ENCODE peak calls at places on chromosomes 16 and 17, in eight cellular contexts. One of them, this sample, is unnamed. For H3K9me3, the result is how much of the 10 kb centered on the place peaks cover.

GRCh38 chr17:40107266-40107980 is 7.0 kb upstream of the NR1D1 start:
- DNase-seq in body of pancreas: no peak
- DNase-seq in right lobe of liver: no peak
- DNase-seq in transverse colon: no peak
- DNase-seq in uterus: peak
- DNase-seq in heart left ventricle: no peak
- DNase-seq in IMR-90: no peak
- DNase-seq in ovary: peak
- DNase-seq in this sample: peak

GRCh38 chr17:56863974-56864373 is 30.0 kb downstream of the DGKE start:
- DNase-seq in body of pancreas: no peak
- DNase-seq in right lobe of liver: no peak
- DNase-seq in transverse colon: no peak
- DNase-seq in uterus: no peak
- DNase-seq in heart left ventricle: no peak
- DNase-seq in IMR-90: no peak
- DNase-seq in ovary: no peak
- DNase-seq in this sample: no peak

GRCh38 chr16:27983244-27983643 is 80.3 kb downstream of the GSG1L start:
- DNase-seq in body of pancreas: no peak
- DNase-seq in right lobe of liver: no peak
- DNase-seq in transverse colon: no peak
- DNase-seq in uterus: no peak
- DNase-seq in heart left ventricle: no peak
- DNase-seq in IMR-90: no peak
- DNase-seq in ovary: no peak
- DNase-seq in this sample: no peak

GRCh38 chr17:63421681-63422645 is 24.1 kb downstream of the CYB561 start:
- DNase-seq in body of pancreas: no peak
- DNase-seq in right lobe of liver: no peak
- DNase-seq in transverse colon: no peak
- DNase-seq in uterus: no peak
- DNase-seq in heart left ventricle: no peak
- DNase-seq in IMR-90: no peak
- DNase-seq in ovary: no peak
- DNase-seq in this sample: no peak

GRCh38 chr17:49260011-49260921 is 29.7 kb upstream of the PHOSPHO1 start:
- DNase-seq in body of pancreas: peak
- DNase-seq in right lobe of liver: peak
- DNase-seq in transverse colon: peak
- DNase-seq in uterus: peak
- DNase-seq in heart left ventricle: peak
- DNase-seq in IMR-90: peak
- DNase-seq in ovary: peak
- DNase-seq in this sample: peak

GRCh38 chr16:22373662-22374310 is 633 bp downstream of the CDR2 start:
- DNase-seq in body of pancreas: peak
- DNase-seq in right lobe of liver: peak
- DNase-seq in transverse colon: peak
- DNase-seq in uterus: peak
- DNase-seq in heart left ventricle: peak
- DNase-seq in IMR-90: no peak
- DNase-seq in ovary: peak
- DNase-seq in this sample: peak

GRCh38 chr17:3575506-3575905 is 17.9 kb upstream of the TRPV3 start:
- DNase-seq in body of pancreas: no peak
- DNase-seq in right lobe of liver: no peak
- DNase-seq in transverse colon: no peak
- DNase-seq in uterus: no peak
- DNase-seq in heart left ventricle: no peak
- DNase-seq in IMR-90: peak
- DNase-seq in ovary: no peak
- DNase-seq in this sample: no peak

GRCh38 chr16:87713469-87714229 is 52.1 kb downstream of the KLHDC4 start:
- DNase-seq in body of pancreas: no peak
- DNase-seq in right lobe of liver: no peak
- DNase-seq in transverse colon: no peak
- DNase-seq in uterus: no peak
- DNase-seq in heart left ventricle: no peak
- DNase-seq in IMR-90: no peak
- DNase-seq in ovary: no peak
- DNase-seq in this sample: no peak

GRCh38 chr17:37440424-37440823 is 33.7 kb downstream of the TADA2A start:
- DNase-seq in body of pancreas: no peak
- DNase-seq in right lobe of liver: no peak
- DNase-seq in transverse colon: no peak
- DNase-seq in uterus: no peak
- DNase-seq in heart left ventricle: no peak
- DNase-seq in IMR-90: no peak
- DNase-seq in ovary: no peak
- DNase-seq in this sample: no peak

GRCh38 chr17:62790554-62790953 is 17.6 kb downstream of the MARCHF10 start:
- DNase-seq in body of pancreas: no peak
- DNase-seq in right lobe of liver: no peak
- DNase-seq in transverse colon: no peak
- DNase-seq in uterus: no peak
- DNase-seq in heart left ventricle: no peak
- DNase-seq in IMR-90: peak
- DNase-seq in ovary: no peak
- DNase-seq in this sample: no peak

GRCh38 chr16:4309833-4310266 is 6.0 kb upstream of the GLIS2 start:
- DNase-seq in body of pancreas: peak
- DNase-seq in right lobe of liver: no peak
- DNase-seq in transverse colon: peak
- DNase-seq in uterus: no peak
- DNase-seq in heart left ventricle: peak
- DNase-seq in IMR-90: peak
- DNase-seq in ovary: no peak
- DNase-seq in this sample: peak

GRCh38 chr17:75830168-75831031 is 13.8 kb downstream of the UNC13D start:
- DNase-seq in body of pancreas: no peak
- DNase-seq in right lobe of liver: no peak
- DNase-seq in transverse colon: peak
- DNase-seq in uterus: no peak
- DNase-seq in heart left ventricle: no peak
- DNase-seq in IMR-90: no peak
- DNase-seq in ovary: no peak
- DNase-seq in this sample: no peak

GRCh38 chr16:89700649-89701424 is 668 bp downstream of the SPATA2L start:
- DNase-seq in body of pancreas: peak
- DNase-seq in right lobe of liver: peak
- DNase-seq in transverse colon: peak
- DNase-seq in uterus: peak
- DNase-seq in heart left ventricle: peak
- DNase-seq in IMR-90: peak
- DNase-seq in ovary: peak
- DNase-seq in this sample: peak

GRCh38 chr16:84484579-84485254 is 19.7 kb downstream of the MEAK7 start:
- DNase-seq in body of pancreas: no peak
- DNase-seq in right lobe of liver: peak
- DNase-seq in transverse colon: peak
- DNase-seq in uterus: peak
- DNase-seq in heart left ventricle: peak
- DNase-seq in IMR-90: peak
- DNase-seq in ovary: peak
- DNase-seq in this sample: peak

GRCh38 chr17:46202482-46202881 is 9.3 kb upstream of the KANSL1 start:
- DNase-seq in body of pancreas: no peak
- DNase-seq in right lobe of liver: no peak
- DNase-seq in transverse colon: no peak
- DNase-seq in uterus: no peak
- DNase-seq in heart left ventricle: no peak
- DNase-seq in IMR-90: no peak
- DNase-seq in ovary: no peak
- DNase-seq in this sample: no peak

GRCh38 chr17:81991684-81992513 is 14.5 kb downstream of the ASPSCR1 start:
- DNase-seq in body of pancreas: peak
- DNase-seq in right lobe of liver: peak
- DNase-seq in transverse colon: peak
- DNase-seq in uterus: no peak
- DNase-seq in heart left ventricle: peak
- DNase-seq in IMR-90: peak
- DNase-seq in ovary: no peak
- DNase-seq in this sample: peak

GRCh38 chr16:35687071-35687470 is 2227.7 kb downstream of the TP53TG3F start:
- DNase-seq in body of pancreas: no peak
- DNase-seq in right lobe of liver: peak
- DNase-seq in transverse colon: no peak
- DNase-seq in uterus: no peak
- DNase-seq in heart left ventricle: no peak
- DNase-seq in IMR-90: no peak
- DNase-seq in ovary: no peak
- DNase-seq in this sample: no peak

GRCh38 chr16:35689764-35690163 is 2230.4 kb downstream of the TP53TG3F start:
- DNase-seq in body of pancreas: no peak
- DNase-seq in right lobe of liver: no peak
- DNase-seq in transverse colon: no peak
- DNase-seq in uterus: no peak
- DNase-seq in heart left ventricle: no peak
- DNase-seq in IMR-90: no peak
- DNase-seq in ovary: no peak
- DNase-seq in this sample: no peak

GRCh38 chr16:35685085-35685484 is 2225.7 kb downstream of the TP53TG3F start:
- DNase-seq in body of pancreas: no peak
- DNase-seq in right lobe of liver: no peak
- DNase-seq in transverse colon: no peak
- DNase-seq in uterus: no peak
- DNase-seq in heart left ventricle: no peak
- DNase-seq in IMR-90: no peak
- DNase-seq in ovary: no peak
- DNase-seq in this sample: no peak

GRCh38 chr16:35687781-35688180 is 2228.4 kb downstream of the TP53TG3F start:
- DNase-seq in body of pancreas: no peak
- DNase-seq in right lobe of liver: no peak
- DNase-seq in transverse colon: no peak
- DNase-seq in uterus: no peak
- DNase-seq in heart left ventricle: no peak
- DNase-seq in IMR-90: no peak
- DNase-seq in ovary: no peak
- DNase-seq in this sample: no peak

GRCh38 chr16:35686595-35686994 is 2227.2 kb downstream of the TP53TG3F start:
- DNase-seq in body of pancreas: no peak
- DNase-seq in right lobe of liver: no peak
- DNase-seq in transverse colon: no peak
- DNase-seq in uterus: no peak
- DNase-seq in heart left ventricle: no peak
- DNase-seq in IMR-90: no peak
- DNase-seq in ovary: no peak
- DNase-seq in this sample: no peak
- H3K9me3 ChIP-seq in body of pancreas: under half
- H3K9me3 ChIP-seq in right lobe of liver: under half
- H3K9me3 ChIP-seq in transverse colon: under half
- H3K9me3 ChIP-seq in uterus: under half
- H3K9me3 ChIP-seq in heart left ventricle: under half
- H3K9me3 ChIP-seq in IMR-90: under half
- H3K9me3 ChIP-seq in ovary: under half
- H3K9me3 ChIP-seq in this sample: under half

GRCh38 chr17:59155439-59156177 is at the start of gene PRR11:
- DNase-seq in body of pancreas: peak
- DNase-seq in right lobe of liver: peak
- DNase-seq in transverse colon: peak
- DNase-seq in uterus: peak
- DNase-seq in heart left ventricle: peak
- DNase-seq in IMR-90: peak
- DNase-seq in ovary: peak
- DNase-seq in this sample: peak
- TF ChIP-seq POLR2A in body of pancreas: no peak
- TF ChIP-seq POLR2A in right lobe of liver: no peak
- TF ChIP-seq POLR2A in transverse colon: no peak
- TF ChIP-seq POLR2A in uterus: no peak
- TF ChIP-seq POLR2A in heart left ventricle: peak
- TF ChIP-seq POLR2A in IMR-90: no peak
- TF ChIP-seq POLR2A in ovary: no peak
- TF ChIP-seq POLR2A in this sample: no peak

GRCh38 chr17:68592004-68592403 is 9.2 kb downstream of the FAM20A start:
- DNase-seq in body of pancreas: no peak
- DNase-seq in right lobe of liver: no peak
- DNase-seq in transverse colon: no peak
- DNase-seq in uterus: no peak
- DNase-seq in heart left ventricle: no peak
- DNase-seq in IMR-90: no peak
- DNase-seq in ovary: no peak
- DNase-seq in this sample: no peak
- H3K9me3 ChIP-seq in body of pancreas: under half
- H3K9me3 ChIP-seq in right lobe of liver: under half
- H3K9me3 ChIP-seq in transverse colon: under half
- H3K9me3 ChIP-seq in uterus: under half
- H3K9me3 ChIP-seq in heart left ventricle: under half
- H3K9me3 ChIP-seq in IMR-90: under half
- H3K9me3 ChIP-seq in ovary: under half
- H3K9me3 ChIP-seq in this sample: under half

DNA sequence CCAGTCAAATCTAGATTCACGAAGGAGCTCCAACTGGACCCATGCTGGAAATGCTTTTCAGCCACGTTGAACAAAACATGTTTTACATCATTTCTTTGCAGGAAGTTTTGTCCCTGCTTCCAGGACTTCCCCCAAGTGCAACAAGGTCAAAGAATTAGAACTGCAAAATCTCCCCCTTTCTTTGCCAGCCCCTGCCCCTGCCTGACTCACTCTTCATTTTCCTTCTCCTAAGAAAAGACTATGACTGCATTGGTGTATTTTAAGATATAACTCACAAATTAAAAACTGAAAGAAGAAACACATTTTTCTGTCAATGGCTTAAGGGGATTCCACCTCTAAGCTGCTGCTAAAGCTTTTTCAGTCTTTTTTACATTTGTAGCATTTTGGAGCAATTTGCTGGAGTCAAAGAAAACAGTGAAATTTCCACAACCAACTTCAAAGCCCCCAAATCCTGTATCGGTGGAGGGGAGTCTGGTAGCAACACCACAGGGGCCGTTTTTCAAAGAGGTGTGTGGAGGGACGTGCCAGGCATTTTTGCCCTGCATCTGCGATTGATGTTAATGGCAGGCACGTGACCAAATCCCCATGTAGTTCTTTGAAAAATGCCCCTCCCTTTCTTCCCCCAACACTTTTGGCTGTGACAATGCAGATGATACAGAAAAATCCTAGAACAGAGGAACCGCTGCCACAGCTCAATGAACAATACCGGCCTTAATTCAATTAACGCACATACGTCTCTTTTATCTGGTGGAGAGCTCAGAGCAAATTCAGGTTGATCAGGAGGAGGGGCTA is 28.6 kb downstream of the MAF start:
- DNase-seq in body of pancreas: no peak
- DNase-seq in right lobe of liver: no peak
- DNase-seq in transverse colon: no peak
- DNase-seq in uterus: no peak
- DNase-seq in heart left ventricle: no peak
- DNase-seq in IMR-90: no peak
- DNase-seq in ovary: no peak
- DNase-seq in this sample: no peak
- TF ChIP-seq POLR2A in body of pancreas: no peak
- TF ChIP-seq POLR2A in right lobe of liver: no peak
- TF ChIP-seq POLR2A in transverse colon: no peak
- TF ChIP-seq POLR2A in uterus: no peak
- TF ChIP-seq POLR2A in heart left ventricle: no peak
- TF ChIP-seq POLR2A in IMR-90: no peak
- TF ChIP-seq POLR2A in ovary: no peak
- TF ChIP-seq POLR2A in this sample: no peak

This sample was measured in adrenal gland.